ENCODE peak calls at places on chromosomes 5 and 9, in four cellular contexts. D, R, C and G are unnamed samples.

GRCh38 chr9:89888233-89888632 is 283.4 kb downstream of the GADD45G start:
- DNase-seq in D (no peak), R (peak; percentile 3), C (no peak), G (no peak)

GRCh38 chr5:129384736-129385135 is 75.4 kb upstream of the ADAMTS19 start:
- DNase-seq in D (no peak), R (no peak), C (no peak), G (no peak)

GRCh38 chr9:94783928-94784327 is 57.4 kb downstream of the AOPEP start:
- DNase-seq in D (no peak), R (no peak), C (no peak), G (no peak)

GRCh38 chr5:89471556-89471955 is 588.6 kb upstream of the MEF2C start:
- DNase-seq in D (no peak), R (no peak), C (no peak), G (no peak)

GRCh38 chr9:86354882-86355399 is 731 bp upstream of the TUT7 start:
- DNase-seq in D (no peak), R (no peak), C (no peak), G (no peak)

GRCh38 chr9:107221321-107221720 is 61.8 kb upstream of the RAD23B start:
- DNase-seq in D (no peak), R (no peak), C (no peak), G (no peak)

GRCh38 chr5:80406980-80407734 is 707 bp upstream of the ZFYVE16 start:
- DNase-seq in D (no peak), R (peak; percentile 24), C (no peak), G (no peak)

GRCh38 chr5:158858011-158858410 is 241.7 kb downstream of the EBF1 start:
- DNase-seq in D (no peak), R (no peak), C (no peak), G (no peak)

GRCh38 chr9:128340691-128341434 is 536 bp downstream of the SLC27A4 start:
- DNase-seq in D (peak; percentile 45), R (no peak), C (no peak), G (no peak)

GRCh38 chr5:168489059-168489458 is 2.8 kb downstream of the RARS1 start:
- DNase-seq in D (no peak), R (no peak), C (no peak), G (no peak)

GRCh38 chr9:3980212-3980611 is 319.7 kb downstream of the GLIS3 start:
- DNase-seq in D (no peak), R (no peak), C (no peak), G (no peak)

GRCh38 chr9:95749493-95749892 is 126.0 kb upstream of the ERCC6L2 start:
- DNase-seq in D (no peak), R (no peak), C (no peak), G (no peak)

GRCh38 chr5:139575751-139576150 is 14.6 kb downstream of the UBE2D2 start:
- DNase-seq in D (no peak), R (peak; percentile 64), C (no peak), G (no peak)

GRCh38 chr9:125361837-125362531 is 100.4 kb downstream of the GAPVD1 start:
- DNase-seq in D (no peak), R (peak; percentile 42), C (no peak), G (no peak)

GRCh38 chr5:2750758-2751464 is 566 bp downstream of the IRX2 start:
- DNase-seq in D (no peak), R (no peak), C (no peak), G (no peak)

GRCh38 chr5:140631831-140632365 is 1.1 kb downstream of the CD14 start:
- DNase-seq in D (peak; percentile 26), R (peak; percentile 47), C (peak; percentile 11), G (peak; percentile 37)

GRCh38 chr5:14574891-14575496 is 6.6 kb upstream of the OTULINL start:
- DNase-seq in D (no peak), R (no peak), C (no peak), G (no peak)

GRCh38 chr5:172954277-172954676 is 4.9 kb upstream of the RPL26L1 start:
- DNase-seq in D (no peak), R (no peak), C (no peak), G (no peak)